ENCODE peak calls at places on chromosomes 5 and 9, in six cellular contexts. One of them, this sample, is unnamed.

GRCh38 chr5:66239034-66239433 is 94.9 kb downstream of the SREK1 start:
- DNase-seq in stromal cell of bone marrow: no peak
- DNase-seq in EL: no peak
- DNase-seq in H1: no peak
- DNase-seq in activated CD4-positive, alpha-beta memory T cell treated with anti-CD3 and anti-CD28 coated beads for 36 hours: no peak
- DNase-seq in RCC 7860: no peak
- DNase-seq in this sample: no peak

GRCh38 chr9:33416996-33417395 is 14.6 kb upstream of the AQP7 start:
- DNase-seq in H1: no peak
- DNase-seq in EL: no peak
- DNase-seq in stromal cell of bone marrow: no peak
- DNase-seq in RCC 7860: no peak
- DNase-seq in activated CD4-positive, alpha-beta memory T cell treated with anti-CD3 and anti-CD28 coated beads for 36 hours: peak
- DNase-seq in this sample: no peak

GRCh38 chr5:178228609-178229008 is 4.0 kb downstream of the PHYKPL start:
- DNase-seq in stromal cell of bone marrow: no peak
- DNase-seq in EL: no peak
- DNase-seq in activated CD4-positive, alpha-beta memory T cell treated with anti-CD3 and anti-CD28 coated beads for 36 hours: no peak
- DNase-seq in H1: no peak
- DNase-seq in RCC 7860: no peak
- DNase-seq in this sample: no peak

GRCh38 chr9:37040508-37041127 is 6.5 kb upstream of the PAX5 start:
- DNase-seq in H1: no peak
- DNase-seq in activated CD4-positive, alpha-beta memory T cell treated with anti-CD3 and anti-CD28 coated beads for 36 hours: no peak
- DNase-seq in stromal cell of bone marrow: no peak
- DNase-seq in RCC 7860: no peak
- DNase-seq in EL: no peak
- DNase-seq in this sample: no peak

GRCh38 chr9:138028596-138028995 is 151.0 kb downstream of the CACNA1B start:
- DNase-seq in stromal cell of bone marrow: no peak
- DNase-seq in activated CD4-positive, alpha-beta memory T cell treated with anti-CD3 and anti-CD28 coated beads for 36 hours: peak
- DNase-seq in EL: no peak
- DNase-seq in RCC 7860: no peak
- DNase-seq in H1: no peak
- DNase-seq in this sample: no peak

GRCh38 chr9:100317706-100318105 is 35.0 kb downstream of the TEX10 start:
- DNase-seq in activated CD4-positive, alpha-beta memory T cell treated with anti-CD3 and anti-CD28 coated beads for 36 hours: no peak
- DNase-seq in RCC 7860: peak
- DNase-seq in EL: peak
- DNase-seq in stromal cell of bone marrow: peak
- DNase-seq in H1: no peak
- DNase-seq in this sample: no peak

GRCh38 chr9:93670208-93671029 is 94.0 kb downstream of the PHF2 start:
- DNase-seq in stromal cell of bone marrow: no peak
- DNase-seq in activated CD4-positive, alpha-beta memory T cell treated with anti-CD3 and anti-CD28 coated beads for 36 hours: peak
- DNase-seq in EL: peak
- DNase-seq in RCC 7860: no peak
- DNase-seq in H1: no peak
- DNase-seq in this sample: no peak

GRCh38 chr9:38126730-38127129 is 57.7 kb upstream of the SHB start:
- DNase-seq in H1: no peak
- DNase-seq in EL: no peak
- DNase-seq in activated CD4-positive, alpha-beta memory T cell treated with anti-CD3 and anti-CD28 coated beads for 36 hours: no peak
- DNase-seq in RCC 7860: no peak
- DNase-seq in stromal cell of bone marrow: no peak
- DNase-seq in this sample: no peak

GRCh38 chr5:1380910-1381309 is 36.0 kb upstream of the CLPTM1L start:
- DNase-seq in RCC 7860: no peak
- DNase-seq in activated CD4-positive, alpha-beta memory T cell treated with anti-CD3 and anti-CD28 coated beads for 36 hours: no peak
- DNase-seq in EL: no peak
- DNase-seq in stromal cell of bone marrow: no peak
- DNase-seq in H1: no peak
- DNase-seq in this sample: no peak

GRCh38 chr9:76115982-76116646 is 225.6 kb downstream of the PCSK5 start:
- DNase-seq in stromal cell of bone marrow: no peak
- DNase-seq in H1: no peak
- DNase-seq in RCC 7860: no peak
- DNase-seq in activated CD4-positive, alpha-beta memory T cell treated with anti-CD3 and anti-CD28 coated beads for 36 hours: no peak
- DNase-seq in EL: no peak
- DNase-seq in this sample: no peak

GRCh38 chr9:129777769-129778130 is 24.9 kb upstream of the PTGES start:
- DNase-seq in activated CD4-positive, alpha-beta memory T cell treated with anti-CD3 and anti-CD28 coated beads for 36 hours: no peak
- DNase-seq in H1: no peak
- DNase-seq in RCC 7860: peak
- DNase-seq in EL: no peak
- DNase-seq in stromal cell of bone marrow: no peak
- DNase-seq in this sample: no peak

GRCh38 chr5:192691-192969 is 1.3 kb downstream of the LRRC14B start:
- DNase-seq in activated CD4-positive, alpha-beta memory T cell treated with anti-CD3 and anti-CD28 coated beads for 36 hours: no peak
- DNase-seq in EL: no peak
- DNase-seq in RCC 7860: no peak
- DNase-seq in stromal cell of bone marrow: no peak
- DNase-seq in H1: no peak
- DNase-seq in this sample: no peak

This sample was measured in AG09319.